ENCODE peak calls at places on chromosomes 16 and 17, in six cellular contexts. U, V, J, B, S and L are unnamed samples.

GRCh38 chr16:48865511-48865910 is 255.5 kb upstream of the N4BP1 start:
- DNase-seq in U (no peak), V (no peak), J (no peak), B (no peak), S (no peak), L (no peak)

GRCh38 chr17:7557825-7558543 is 566 bp upstream of the TNFSF13 start:
- DNase-seq in U (no peak), V (peak), J (no peak), B (peak), S (no peak), L (no peak)

GRCh38 chr17:68460715-68461114 is 3.4 kb upstream of the WIPI1 start:
- DNase-seq in U (no peak), V (no peak), J (no peak), B (no peak), S (no peak), L (no peak)

GRCh38 chr17:63399316-63399715 is 46.8 kb downstream of the CYB561 start:
- DNase-seq in U (no peak), V (no peak), J (no peak), B (no peak), S (no peak), L (no peak)

GRCh38 chr17:30398328-30399041 is 19.8 kb downstream of the CPD start:
- DNase-seq in U (no peak), V (no peak), J (no peak), B (no peak), S (no peak), L (no peak)

GRCh38 chr17:45646288-45646988 is 137.7 kb upstream of the CRHR1 start:
- DNase-seq in U (no peak), V (no peak), J (no peak), B (peak), S (no peak), L (no peak)

GRCh38 chr16:57514891-57515600 is 21.3 kb downstream of the CCDC102A start:
- DNase-seq in U (no peak), V (no peak), J (no peak), B (no peak), S (no peak), L (no peak)

GRCh38 chr16:57937861-57938260 is 33.1 kb downstream of the CNGB1 start:
- DNase-seq in U (no peak), V (no peak), J (no peak), B (no peak), S (no peak), L (no peak)

GRCh38 chr17:76314392-76315227 is 6.5 kb upstream of the QRICH2 start:
- DNase-seq in U (no peak), V (no peak), J (no peak), B (no peak), S (no peak), L (no peak)

GRCh38 chr16:53546988-53547391 is 44.0 kb upstream of the AKTIP start:
- DNase-seq in U (peak), V (no peak), J (no peak), B (peak), S (peak), L (no peak)

GRCh38 chr16:67462279-67462655 is 18.7 kb downstream of the ATP6V0D1 start:
- DNase-seq in U (no peak), V (no peak), J (no peak), B (no peak), S (no peak), L (no peak)
- TF ChIP-seq POLR2A in U (no peak), V (no peak), J (no peak), B (no peak), S (no peak), L (no peak)

DNA sequence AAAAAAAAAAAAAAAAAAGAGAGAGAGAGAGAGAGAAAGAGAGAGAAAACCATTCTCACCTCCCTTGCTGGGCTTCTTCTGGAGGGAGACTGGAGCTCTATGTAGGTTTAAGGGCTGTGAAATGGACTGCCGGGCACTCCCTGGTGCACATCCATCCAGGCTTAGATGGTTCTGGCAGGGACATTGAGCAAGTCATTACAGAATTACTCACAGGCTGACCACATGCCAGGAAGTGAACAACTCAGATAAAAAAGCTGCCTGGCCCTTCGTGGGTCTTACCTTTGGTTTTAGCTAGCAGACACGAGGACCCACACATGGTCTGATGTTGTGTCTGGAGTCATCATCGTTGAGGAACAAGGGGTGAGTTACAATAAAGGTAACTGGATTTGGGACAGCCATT is 847.4 kb upstream of the EEF2KMT start:
- DNase-seq in U (no peak), V (no peak), J (no peak), B (no peak), S (no peak), L (no peak)
- TF ChIP-seq TAF1 in U (no peak), V (no peak), J (no peak), B (no peak), S (no peak), L (no peak)

DNA sequence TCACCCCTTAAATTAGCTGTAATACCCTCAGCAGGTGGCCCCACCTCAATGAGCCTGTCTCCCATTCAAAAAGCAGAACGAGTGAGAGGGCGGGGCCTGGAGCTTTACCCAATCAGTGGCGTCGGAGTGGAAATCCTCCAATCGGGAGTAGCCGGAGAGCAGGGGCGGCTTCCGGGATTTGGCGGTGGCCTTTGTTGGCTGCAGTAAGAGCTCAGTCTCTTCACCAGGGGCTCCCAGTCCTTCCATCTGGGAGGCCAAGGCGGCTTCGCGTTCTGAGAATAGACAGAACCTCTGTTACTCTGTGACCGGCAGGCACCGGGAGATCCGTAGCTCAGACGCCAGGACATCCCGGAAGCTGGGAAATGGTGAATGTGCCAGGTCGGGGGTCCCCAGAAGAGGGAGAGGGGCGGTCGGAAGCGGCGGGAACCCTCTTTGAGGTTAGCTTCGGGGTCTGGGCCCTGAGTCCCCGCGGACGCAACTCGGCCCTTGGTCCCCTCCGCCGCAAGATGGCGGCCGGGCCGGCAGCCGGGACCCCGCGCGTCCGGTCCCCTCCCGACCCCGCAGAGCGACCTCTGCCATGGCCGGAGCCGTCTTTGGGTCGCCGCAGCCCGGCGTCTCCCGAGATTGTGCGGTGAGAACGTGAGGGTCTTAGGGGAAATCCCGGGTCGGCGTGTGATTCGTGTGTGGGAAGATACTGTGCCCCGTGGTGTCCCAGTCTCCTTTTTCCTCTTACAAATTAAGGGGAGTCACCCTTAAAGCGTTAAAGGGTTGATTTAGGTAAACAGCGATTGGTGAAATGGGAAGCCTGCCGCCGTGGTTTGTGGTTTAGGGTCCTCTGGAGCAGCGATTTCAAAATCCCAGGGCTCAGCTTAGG is 160.3 kb upstream of the ZNF267 start:
- DNase-seq in U (peak), V (peak), J (peak), B (peak), S (peak), L (peak)
- TF ChIP-seq POLR2A in U (peak), V (peak), J (peak), B (peak), S (peak), L (peak)

GRCh38 chr17:16419929-16420271 is 4.5 kb downstream of the TRPV2 start:
- DNase-seq in U (no peak), V (no peak), J (no peak), B (no peak), S (peak), L (no peak)
- TF ChIP-seq TAF1 in U (no peak), V (no peak), J (no peak), B (no peak), S (no peak), L (no peak)

GRCh38 chr16:2008009-2008526 is 1.6 kb downstream of the ZNF598 start:
- DNase-seq in U (no peak), V (no peak), J (no peak), B (no peak), S (no peak), L (no peak)
- TF ChIP-seq POLR2A in U (no peak), V (no peak), J (peak), B (no peak), S (no peak), L (peak)

DNA sequence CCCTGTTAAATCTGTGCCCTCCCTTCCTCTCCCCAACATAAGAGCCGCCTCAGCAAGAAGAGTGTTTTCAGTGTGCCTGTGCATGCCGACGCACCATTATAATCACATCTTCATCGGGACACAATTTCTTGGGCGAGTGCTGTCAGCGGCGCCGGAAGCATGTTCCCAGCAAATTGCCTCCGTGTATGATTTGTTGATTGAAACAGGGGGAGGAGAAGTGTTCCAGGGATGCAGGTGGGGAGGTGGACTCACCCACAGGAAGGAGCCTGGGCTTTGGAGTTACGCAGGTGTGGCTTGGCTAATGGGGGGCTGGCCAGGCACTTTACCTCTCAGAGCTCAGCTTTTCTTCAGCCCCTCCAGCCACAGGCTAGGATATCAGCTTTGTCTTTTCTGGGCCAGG is 53.6 kb downstream of the SPACA3 start:
- DNase-seq in U (no peak), V (no peak), J (no peak), B (no peak), S (no peak), L (no peak)
- TF ChIP-seq TAF1 in U (no peak), V (no peak), J (no peak), B (no peak), S (no peak), L (no peak)

DNA sequence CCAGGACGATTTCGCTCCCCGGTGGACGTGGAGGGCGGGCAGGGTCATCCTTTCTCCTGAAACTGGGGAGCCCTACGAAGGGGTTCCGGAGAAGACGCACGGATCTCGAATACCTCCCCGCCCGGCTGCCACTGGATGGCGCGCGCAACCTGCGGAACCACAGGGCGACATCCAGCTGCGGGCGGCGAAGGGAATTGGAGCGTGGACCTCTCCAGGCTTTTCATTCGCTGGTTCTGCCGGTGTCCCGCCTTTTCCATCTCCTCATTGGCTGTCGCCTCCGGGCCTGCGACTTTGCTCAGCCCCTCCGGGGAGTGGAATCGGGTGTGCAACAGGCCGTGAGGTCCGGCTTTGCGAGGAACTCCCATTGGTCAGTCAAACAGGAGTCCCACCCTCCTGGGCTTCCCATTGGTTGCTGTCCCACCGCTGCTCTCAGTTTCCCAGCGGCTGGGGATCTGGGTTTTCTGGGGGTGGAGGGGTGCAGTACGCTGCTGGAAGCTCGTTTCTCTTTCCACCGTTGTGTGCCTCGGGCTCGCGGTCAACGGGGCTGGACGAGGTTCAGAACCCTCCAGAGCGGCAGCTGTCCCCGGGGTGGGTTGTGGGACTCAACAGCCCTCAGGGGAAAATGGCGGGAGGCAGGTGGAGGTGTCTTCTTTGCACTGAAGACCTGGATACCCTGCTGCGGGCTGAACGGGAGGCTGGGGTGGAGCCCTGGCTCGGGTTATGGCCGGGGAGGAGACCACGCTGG is 14.5 kb downstream of the OR1D5 start:
- DNase-seq in U (peak), V (peak), J (peak), B (peak), S (peak), L (peak)
- TF ChIP-seq POLR2A in U (peak), V (no peak), J (peak), B (peak), S (no peak), L (no peak)

GRCh38 chr16:87041732-87042131 is 275.5 kb downstream of the C16orf95 start:
- DNase-seq in U (no peak), V (no peak), J (no peak), B (no peak), S (no peak), L (no peak)

GRCh38 chr16:87044031-87044380 is 273.2 kb downstream of the C16orf95 start:
- DNase-seq in U (no peak), V (no peak), J (no peak), B (no peak), S (no peak), L (no peak)

GRCh38 chr16:87041286-87041685 is 275.9 kb downstream of the C16orf95 start:
- DNase-seq in U (no peak), V (no peak), J (no peak), B (no peak), S (no peak), L (no peak)

GRCh38 chr16:87043273-87044030 is 273.7 kb downstream of the C16orf95 start:
- DNase-seq in U (no peak), V (no peak), J (no peak), B (no peak), S (no peak), L (no peak)

DNA sequence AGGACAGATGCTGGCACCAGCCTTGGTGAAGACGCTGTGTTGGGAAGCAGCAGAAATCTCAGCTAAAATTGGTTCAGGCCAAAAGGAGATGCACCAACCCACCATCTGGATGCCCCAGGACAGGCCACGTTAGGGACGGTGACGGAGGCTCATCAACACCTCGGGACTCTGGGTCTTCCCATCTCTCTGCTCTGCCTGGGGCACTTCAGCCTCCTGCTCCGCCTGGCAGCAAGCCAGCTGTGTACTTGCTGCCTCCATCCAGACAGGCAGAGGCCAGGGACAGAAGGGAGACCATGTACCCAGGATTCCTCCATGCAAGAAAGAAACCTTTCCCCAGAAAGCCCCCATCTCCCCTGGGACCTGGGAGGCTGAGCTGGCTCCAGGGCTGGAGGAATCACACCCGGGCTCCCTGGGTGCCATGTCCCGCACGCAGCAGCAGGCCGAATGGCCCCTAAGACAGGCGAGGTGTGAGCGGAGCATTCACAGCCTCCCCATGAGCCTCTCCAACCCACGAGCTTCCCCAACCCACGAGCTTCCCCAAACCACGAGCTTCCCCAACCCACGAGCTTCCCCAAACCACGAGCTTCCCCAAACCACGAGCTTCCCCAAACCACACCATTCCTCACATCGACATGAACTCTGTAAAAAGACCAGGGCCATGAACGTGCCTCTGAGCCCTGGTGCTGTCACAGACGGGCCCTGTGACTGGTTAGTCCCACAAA is 274.5 kb downstream of the C16orf95 start:
- DNase-seq in U (no peak), V (no peak), J (no peak), B (no peak), S (no peak), L (no peak)
- TF ChIP-seq TAF1 in U (no peak), V (no peak), J (no peak), B (no peak), S (no peak), L (no peak)

GRCh38 chr16:1779741-1780676 is 2.4 kb downstream of the SPSB3 start:
- DNase-seq in U (no peak), V (no peak), J (no peak), B (no peak), S (no peak), L (no peak)
- TF ChIP-seq POLR2A in U (peak), V (peak), J (peak), B (peak), S (peak), L (no peak)

GRCh38 chr17:31522284-31522931 is 130.9 kb downstream of the RAB11FIP4 start:
- DNase-seq in U (no peak), V (no peak), J (no peak), B (no peak), S (no peak), L (no peak)
- TF ChIP-seq TAF1 in U (no peak), V (no peak), J (no peak), B (no peak), S (no peak), L (no peak)